ENCODE peak calls at places on chromosome 19, in five cellular contexts. X, O, T, I and J are unnamed samples.

GRCh38 chr19:8324186-8325050 is 3.1 kb downstream of the RPS28 start:
- DNase-seq in X (no peak), T (no peak), I (no peak), O (no peak), J (no peak)

GRCh38 chr19:28184997-28185396 is 1028.0 kb downstream of the UQCRFS1 start:
- DNase-seq in O (no peak), I (no peak), T (no peak), X (no peak), J (no peak)

GRCh38 chr19:15788594-15789270 is 1.3 kb downstream of the OR10H5 start:
- DNase-seq in I (no peak), T (no peak), X (no peak), O (peak; percentile 56), J (peak; percentile 4)

GRCh38 chr19:46355234-46355990 is 8.5 kb downstream of the PPP5C start:
- DNase-seq in O (no peak), X (no peak), T (no peak), I (no peak), J (peak; percentile 51)

GRCh38 chr19:30326076-30326710 is 46.0 kb upstream of the ZNF536 start:
- DNase-seq in X (peak; percentile 34), I (no peak), T (no peak), O (no peak), J (no peak)

GRCh38 chr19:33445752-33446070 is 72.2 kb downstream of the CEBPG start:
- DNase-seq in I (no peak), O (no peak), T (no peak), X (peak; percentile 48), J (peak; percentile 42)

GRCh38 chr19:15859187-15859586 is 38.7 kb downstream of the CYP4F2 start:
- DNase-seq in I (no peak), O (no peak), T (no peak), X (no peak), J (no peak)

GRCh38 chr19:18854982-18855381 is 23.2 kb downstream of the UPF1 start:
- DNase-seq in T (no peak), O (no peak), I (no peak), X (no peak), J (no peak)

GRCh38 chr19:38691938-38692457 is 44.5 kb downstream of the ACTN4 start:
- DNase-seq in T (no peak), O (peak; percentile 64), I (no peak), X (no peak), J (peak; percentile 94)

GRCh38 chr19:45115809-45116615 is 23.0 kb downstream of the PPP1R37 start:
- DNase-seq in T (no peak), O (no peak), I (no peak), X (no peak), J (no peak)

GRCh38 chr19:1066251-1066747 is 668 bp upstream of the ARHGAP45 start:
- DNase-seq in O (no peak), X (peak; percentile 67), T (no peak), I (no peak), J (no peak)

GRCh38 chr19:35545855-35546381 is 492 bp downstream of the TMEM147 start:
- DNase-seq in X (no peak), O (peak; percentile 60), I (peak; percentile 42), T (no peak), J (peak; percentile 70)

GRCh38 chr19:17617807-17618192 is 62.4 kb downstream of the COLGALT1 start:
- DNase-seq in X (no peak), O (no peak), T (no peak), I (no peak), J (no peak)

GRCh38 chr19:44848036-44848804 is 2.1 kb downstream of the NECTIN2 start:
- DNase-seq in T (no peak), I (no peak), O (no peak), X (peak; percentile 73), J (peak; percentile 75)

GRCh38 chr19:15118248-15118647 is 11.0 kb downstream of the SYDE1 start:
- DNase-seq in T (no peak), X (no peak), O (no peak), I (no peak), J (no peak)

GRCh38 chr19:50838239-50838638 is 4.9 kb upstream of the KLK15 start:
- DNase-seq in I (no peak), T (no peak), X (no peak), O (no peak), J (peak; percentile 21)

GRCh38 chr19:5553892-5554291 is 13.9 kb downstream of the TINCR start:
- DNase-seq in I (no peak), T (no peak), X (no peak), O (no peak), J (no peak)

GRCh38 chr19:13476071-13476470 is 30.2 kb downstream of the CACNA1A start:
- DNase-seq in T (no peak), I (no peak), X (no peak), O (no peak), J (no peak)

GRCh38 chr19:6753178-6754031 is 13.8 kb downstream of the SH2D3A start:
- DNase-seq in I (peak; percentile 87), O (peak; percentile 95), T (peak; percentile 72), X (peak; percentile 88), J (peak; percentile 92)

GRCh38 chr19:6271251-6271650 is 8.5 kb downstream of the MLLT1 start:
- DNase-seq in O (no peak), X (no peak), T (no peak), I (no peak), J (no peak)

GRCh38 chr19:45499196-45500180 is 1.2 kb downstream of the PPM1N start:
- DNase-seq in O (peak; percentile 68), T (peak; percentile 43), X (no peak), I (no peak), J (no peak)

GRCh38 chr19:17952041-17952976 is 14.6 kb upstream of the KCNN1 start:
- DNase-seq in I (no peak), X (no peak), T (no peak), O (no peak), J (no peak)

GRCh38 chr19:41700381-41701195 is 7.8 kb upstream of the CEACAM5 start:
- DNase-seq in T (no peak), I (peak; percentile 16), X (no peak), O (peak; percentile 6), J (peak; percentile 29)

GRCh38 chr19:41431426-41432386 is 4.5 kb upstream of the B3GNT8 start:
- DNase-seq in T (no peak), O (no peak), X (no peak), I (no peak), J (no peak)

GRCh38 chr19:22832031-22832762 is at the start of gene ZNF723:
- DNase-seq in I (no peak), T (no peak), X (no peak), O (no peak), J (no peak)

GRCh38 chr19:41408256-41408655 is 10.6 kb downstream of the BCKDHA start:
- DNase-seq in O (no peak), T (no peak), X (no peak), I (no peak), J (no peak)

GRCh38 chr19:13597625-13598024 is 91.3 kb upstream of the CACNA1A start:
- DNase-seq in T (peak; percentile 47), X (no peak), O (peak; percentile 41), I (peak; percentile 39), J (peak; percentile 70)

GRCh38 chr19:16677060-16677459 is 16.1 kb downstream of the TMEM38A start:
- DNase-seq in T (no peak), O (no peak), X (no peak), I (no peak), J (no peak)

GRCh38 chr19:12983091-12983490 is 12.2 kb upstream of the NFIX start:
- DNase-seq in T (no peak), O (no peak), I (no peak), X (no peak), J (no peak)

GRCh38 chr19:9962623-9963290 is 26.4 kb upstream of the OLFM2 start:
- DNase-seq in O (no peak), I (no peak), T (no peak), X (no peak), J (no peak)

GRCh38 chr19:55643003-55643732 is at the start of gene ZNF581:
- DNase-seq in T (peak; percentile 66), I (peak; percentile 83), O (peak; percentile 82), X (peak; percentile 90), J (peak; percentile 88)

GRCh38 chr19:29771708-29772415 is 39.9 kb upstream of the CCNE1 start:
- DNase-seq in T (peak; percentile 5), X (no peak), O (peak; percentile 48), I (peak; percentile 41), J (no peak)

GRCh38 chr19:31676271-31677004 is 327.2 kb upstream of the TSHZ3 start:
- DNase-seq in T (no peak), I (no peak), X (no peak), O (no peak), J (no peak)
- TF ChIP-seq CTCF in T (no peak), I (no peak), X (no peak), O (no peak), J (no peak)

DNA sequence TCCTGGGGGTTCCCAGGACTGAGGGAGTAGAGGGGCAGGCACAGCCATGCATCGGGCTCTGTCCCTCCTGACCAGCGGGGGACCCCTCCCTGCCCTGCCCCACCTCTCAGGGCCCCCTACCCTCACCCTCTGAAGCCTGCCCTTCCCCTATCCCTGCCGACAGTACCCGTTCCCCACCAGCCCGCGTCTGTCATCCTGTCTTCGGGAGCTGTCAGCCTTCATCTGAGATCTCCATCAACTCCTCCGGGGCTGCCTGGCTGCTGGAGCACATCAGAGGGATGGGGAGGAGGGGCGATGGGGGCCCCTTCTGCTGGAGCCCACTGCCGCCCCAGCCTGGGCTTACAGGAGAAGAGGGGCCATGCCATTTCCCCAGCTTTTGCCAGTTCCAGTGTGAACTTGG is 6.2 kb upstream of the SHD start:
- DNase-seq in I (no peak), O (no peak), T (no peak), X (no peak), J (no peak)
- TF ChIP-seq EP300 in I (no peak), O (no peak), T (no peak), X (no peak), J (no peak)

GRCh38 chr19:2154587-2155075 is 3.3 kb upstream of the AP3D1 start:
- DNase-seq in T (no peak), O (peak; percentile 63), I (no peak), X (no peak), J (no peak)

GRCh38 chr19:2150794-2151338 is 500 bp downstream of the AP3D1 start:
- DNase-seq in O (peak; percentile 35), I (no peak), T (no peak), X (no peak), J (no peak)

GRCh38 chr19:2148482-2149135 is 2.8 kb downstream of the AP3D1 start:
- DNase-seq in T (no peak), I (no peak), X (no peak), O (no peak), J (no peak)

GRCh38 chr19:2149980-2150793 is 1.2 kb downstream of the AP3D1 start:
- DNase-seq in T (no peak), X (no peak), I (no peak), O (peak; percentile 44), J (no peak)

GRCh38 chr19:2151339-2152229 is at the start of gene AP3D1:
- DNase-seq in O (peak; percentile 100), T (peak; percentile 99), I (peak; percentile 100), X (peak; percentile 100), J (peak; percentile 100)
- TF ChIP-seq POLR2A in O (no peak), T (no peak), I (no peak), X (no peak), J (no peak)

GRCh38 chr19:47518854-47519253 is 4.0 kb upstream of the NAPA start:
- DNase-seq in T (no peak), O (no peak), X (no peak), I (no peak), J (no peak)
- TF ChIP-seq CTCF in T (no peak), O (no peak), X (no peak), I (no peak), J (no peak)